ENCODE peak calls at places on chromosomes 4 and X, in six cellular contexts. S, E, F, A, I and Y are unnamed samples.
A peak's percentile ranks its signal among the peaks of the same experiment; 100 is the strongest.

GRCh38 chrX:110402855-110403230 is 44.2 kb downstream of the RTL9 start:
- DNase-seq in S (no peak), E (no peak), F (no peak), A (no peak), I (no peak), Y (no peak)

GRCh38 chr4:41725254-41725653 is 23.3 kb downstream of the PHOX2B start:
- DNase-seq in S (no peak), E (no peak), F (no peak), A (no peak), I (no peak), Y (no peak)

GRCh38 chr4:21226637-21227538 is 526.6 kb downstream of the PACRGL start:
- DNase-seq in S (no peak), E (no peak), F (no peak), A (no peak), I (no peak), Y (no peak)

GRCh38 chr4:581753-582361 is 5.8 kb upstream of the TMEM271 start:
- DNase-seq in S (no peak), E (no peak), F (no peak), A (no peak), I (no peak), Y (no peak)

GRCh38 chrX:77603635-77604336 is 156.6 kb downstream of the FGF16 start:
- DNase-seq in S (no peak), E (no peak), F (no peak), A (no peak), I (no peak), Y (no peak)

GRCh38 chr4:37995981-37996770 is 36.0 kb downstream of the PTTG2 start:
- DNase-seq in S (no peak), E (no peak), F (no peak), A (no peak), I (no peak), Y (no peak)

GRCh38 chr4:108601517-108601916 is 18.9 kb upstream of the RPL34 start:
- DNase-seq in S (no peak), E (no peak), F (no peak), A (no peak), I (no peak), Y (no peak)

GRCh38 chr4:15653864-15654391 is 1.2 kb downstream of the FBXL5 start:
- DNase-seq in S (peak; percentile 60), E (peak; percentile 21), F (peak; percentile 13), A (no peak), I (peak; percentile 70), Y (no peak)

GRCh38 chrX:41737065-41737464 is 13.1 kb downstream of the GPR82 start:
- DNase-seq in S (no peak), E (no peak), F (no peak), A (no peak), I (no peak), Y (no peak)

GRCh38 chrX:119249836-119250340 is 13.8 kb downstream of the PGRMC1 start:
- DNase-seq in S (no peak), E (no peak), F (no peak), A (no peak), I (no peak), Y (no peak)